ENCODE peak calls at places on chromosome 4, in five cellular contexts. J, P, S, O and D are unnamed samples.

GRCh38 chr4:93199492-93199891 is 629.1 kb upstream of the ATOH1 start:
- DNase-seq in J (no peak), P (no peak), S (peak), O (peak), D (no peak)

GRCh38 chr4:105135746-105136145 is 10.9 kb upstream of the TET2 start:
- DNase-seq in J (no peak), P (no peak), S (no peak), O (no peak), D (no peak)

GRCh38 chr4:17468638-17469221 is 43.2 kb downstream of the QDPR start:
- DNase-seq in J (no peak), P (no peak), S (peak), O (peak), D (no peak)

GRCh38 chr4:152572417-152573086 is 36.7 kb upstream of the FBXW7 start:
- DNase-seq in J (no peak), P (no peak), S (peak), O (no peak), D (no peak)

GRCh38 chr4:148539387-148539786 is 97.2 kb upstream of the NR3C2 start:
- DNase-seq in J (no peak), P (no peak), S (peak), O (no peak), D (no peak)

GRCh38 chr4:74386159-74386558 is 21.2 kb downstream of the EREG start:
- DNase-seq in J (no peak), P (no peak), S (no peak), O (no peak), D (no peak)

GRCh38 chr4:168524006-168524405 is 27.2 kb downstream of the PALLD start:
- DNase-seq in J (no peak), P (no peak), S (peak), O (no peak), D (no peak)

GRCh38 chr4:168522829-168523228 is 26.0 kb downstream of the PALLD start:
- DNase-seq in J (no peak), P (no peak), S (no peak), O (no peak), D (no peak)

GRCh38 chr4:155353923-155354540 is 22.7 kb downstream of the MAP9 start:
- DNase-seq in J (peak), P (no peak), S (peak), O (peak), D (peak)

GRCh38 chr4:26912810-26913209 is 52.2 kb downstream of the STIM2 start:
- DNase-seq in J (no peak), P (no peak), S (no peak), O (peak), D (no peak)

GRCh38 chr4:141486375-141486997 is 149.9 kb upstream of the IL15 start:
- DNase-seq in J (peak), P (no peak), S (peak), O (no peak), D (no peak)

GRCh38 chr4:182010876-182011275 is 232.3 kb upstream of the TENM3 start:
- DNase-seq in J (no peak), P (no peak), S (no peak), O (no peak), D (no peak)

GRCh38 chr4:20255251-20255586 is 3.5 kb downstream of the SLIT2 start:
- DNase-seq in J (no peak), P (no peak), S (no peak), O (no peak), D (no peak)

GRCh38 chr4:89897867-89898266 is 3.2 kb downstream of the MMRN1 start:
- DNase-seq in J (no peak), P (no peak), S (no peak), O (no peak), D (no peak)

GRCh38 chr4:174135530-174135929 is 147.9 kb downstream of the FBXO8 start:
- DNase-seq in J (no peak), P (no peak), S (no peak), O (no peak), D (no peak)
- H3K4me3 ChIP-seq in J (peak), P (peak), S (no peak), O (no peak), D (peak)

GRCh38 chr4:6932475-6932874 is 22.8 kb downstream of the TBC1D14 start:
- DNase-seq in J (no peak), P (no peak), S (no peak), O (no peak), D (no peak)

GRCh38 chr4:6929735-6930464 is 20.3 kb downstream of the TBC1D14 start:
- DNase-seq in J (no peak), P (no peak), S (no peak), O (no peak), D (no peak)

GRCh38 chr4:6928067-6928466 is 18.4 kb downstream of the TBC1D14 start:
- DNase-seq in J (no peak), P (no peak), S (no peak), O (no peak), D (no peak)

GRCh38 chr4:6926681-6927478 is 17.3 kb downstream of the TBC1D14 start:
- DNase-seq in J (no peak), P (no peak), S (no peak), O (no peak), D (no peak)

DNA sequence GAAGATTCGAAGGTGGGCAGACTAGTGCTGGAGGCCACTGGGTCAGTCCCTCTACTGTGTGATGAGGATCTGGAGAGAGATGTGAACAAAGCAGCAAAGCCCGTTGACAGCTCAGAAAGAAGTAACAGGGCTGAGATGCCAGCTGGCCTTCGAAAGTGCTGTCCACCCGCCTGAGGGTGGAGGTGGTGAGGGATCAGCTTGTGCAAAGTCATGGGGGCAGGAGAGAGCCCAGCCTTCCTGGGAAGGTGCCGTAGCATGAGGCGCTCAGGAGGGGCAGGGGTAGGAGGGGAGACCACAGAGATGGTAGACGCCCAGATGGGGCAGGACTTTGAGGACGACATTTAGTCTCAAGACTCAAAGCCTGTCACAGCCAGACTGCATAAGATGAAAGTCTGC is 19.7 kb downstream of the TBC1D14 start:
- DNase-seq in J (no peak), P (no peak), S (no peak), O (no peak), D (no peak)
- H3K4me3 ChIP-seq in J (no peak), P (no peak), S (no peak), O (no peak), D (no peak)

GRCh38 chr4:83785906-83786305 is 250.0 kb downstream of the GPAT3 start:
- DNase-seq in J (no peak), P (no peak), S (no peak), O (no peak), D (no peak)
- H3K4me3 ChIP-seq in J (no peak), P (no peak), S (no peak), O (no peak), D (no peak)

GRCh38 chr4:21856754-21857153 is 91.8 kb downstream of the KCNIP4 start:
- DNase-seq in J (no peak), P (no peak), S (no peak), O (no peak), D (no peak)

GRCh38 chr4:21858971-21859370 is 89.6 kb downstream of the KCNIP4 start:
- DNase-seq in J (no peak), P (no peak), S (no peak), O (no peak), D (no peak)

DNA sequence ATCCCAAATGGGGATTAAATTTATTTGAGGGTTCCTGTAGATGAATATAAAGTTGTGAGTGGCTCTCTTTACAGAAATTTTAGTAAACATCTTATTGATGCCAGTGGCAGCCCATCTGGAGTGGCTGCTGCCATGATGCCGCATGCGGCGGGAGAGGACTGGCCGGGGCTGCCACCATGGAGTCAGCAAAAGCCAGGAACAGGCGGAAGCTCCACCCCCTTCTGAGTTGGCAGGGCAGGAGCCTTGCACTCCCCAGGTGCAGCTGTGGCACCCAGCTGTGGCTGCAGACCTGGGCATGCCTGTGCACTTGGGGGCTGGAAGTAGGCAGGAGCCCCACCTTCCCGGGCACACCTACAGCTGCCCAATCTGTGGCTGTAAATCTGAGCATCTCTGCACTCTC is 92.3 kb downstream of the KCNIP4 start:
- DNase-seq in J (peak), P (no peak), S (no peak), O (no peak), D (no peak)
- H3K4me3 ChIP-seq in J (no peak), P (no peak), S (no peak), O (no peak), D (no peak)